ENCODE peak calls at places on chromosomes 4 and X, in seven cellular contexts. F is A549, E is uterus, X is right cardiac atrium, H is psoas muscle, J is thoracic aorta, O is breast epithelium. U is an unnamed sample. For H3K4me1 and H3K9me3, the result is how much of the 10 kb centered on the place peaks cover.

GRCh38 chrX:42755820-42756219 is 22.1 kb downstream of the PPP1R2C start:
- DNase-seq in F (no peak), E (no peak), X (peak), H (peak), J (peak), O (no peak), U (no peak)

GRCh38 chr4:150230556-150230955 is 152.3 kb downstream of the DCLK2 start:
- DNase-seq in F (no peak), E (no peak), X (no peak), H (no peak), J (no peak), O (no peak), U (no peak)

GRCh38 chrX:70219938-70220764 is 14.3 kb upstream of the AWAT1 start:
- DNase-seq in F (peak), E (no peak), X (peak), H (no peak), J (no peak), O (peak), U (no peak)

GRCh38 chr4:4470208-4470607 is 71.6 kb downstream of the STX18 start:
- DNase-seq in F (no peak), E (no peak), X (no peak), H (no peak), J (no peak), O (no peak), U (no peak)

GRCh38 chr4:122003335-122003734 is 51.5 kb upstream of the TRPC3 start:
- DNase-seq in F (peak), E (no peak), X (peak), H (peak), J (no peak), O (no peak), U (no peak)

GRCh38 chr4:37415845-37416369 is 171.4 kb downstream of the NWD2 start:
- DNase-seq in F (no peak), E (no peak), X (no peak), H (no peak), J (no peak), O (no peak), U (no peak)

GRCh38 chrX:123171781-123172180 is 12.3 kb upstream of the GRIA3 start:
- DNase-seq in F (no peak), E (no peak), X (no peak), H (no peak), J (no peak), O (no peak), U (no peak)

GRCh38 chr4:147173797-147174196 is 228.1 kb upstream of the TTC29 start:
- DNase-seq in F (no peak), E (no peak), X (peak), H (no peak), J (no peak), O (no peak), U (no peak)

GRCh38 chrX:31423575-31424284 is 351.9 kb upstream of the FTHL17 start:
- DNase-seq in F (peak), E (peak), X (peak), H (no peak), J (no peak), O (no peak), U (no peak)

GRCh38 chr4:37584530-37585060 is 101.6 kb downstream of the RELL1 start:
- DNase-seq in F (no peak), E (no peak), X (no peak), H (no peak), J (no peak), O (no peak), U (no peak)

GRCh38 chr4:6885953-6886557 is 23.6 kb upstream of the TBC1D14 start:
- DNase-seq in F (peak), E (peak), X (peak), H (peak), J (no peak), O (no peak), U (no peak)

GRCh38 chr4:162392938-162393337 is 229.1 kb upstream of the FSTL5 start:
- DNase-seq in F (no peak), E (no peak), X (no peak), H (no peak), J (no peak), O (no peak), U (no peak)

GRCh38 chrX:20951016-20951795 is 423.0 kb upstream of the CNKSR2 start:
- DNase-seq in F (no peak), E (no peak), X (no peak), H (no peak), J (no peak), O (no peak), U (no peak)

GRCh38 chrX:20952180-20952579 is 422.0 kb upstream of the CNKSR2 start:
- DNase-seq in F (no peak), E (no peak), X (no peak), H (no peak), J (no peak), O (no peak), U (no peak)

DNA sequence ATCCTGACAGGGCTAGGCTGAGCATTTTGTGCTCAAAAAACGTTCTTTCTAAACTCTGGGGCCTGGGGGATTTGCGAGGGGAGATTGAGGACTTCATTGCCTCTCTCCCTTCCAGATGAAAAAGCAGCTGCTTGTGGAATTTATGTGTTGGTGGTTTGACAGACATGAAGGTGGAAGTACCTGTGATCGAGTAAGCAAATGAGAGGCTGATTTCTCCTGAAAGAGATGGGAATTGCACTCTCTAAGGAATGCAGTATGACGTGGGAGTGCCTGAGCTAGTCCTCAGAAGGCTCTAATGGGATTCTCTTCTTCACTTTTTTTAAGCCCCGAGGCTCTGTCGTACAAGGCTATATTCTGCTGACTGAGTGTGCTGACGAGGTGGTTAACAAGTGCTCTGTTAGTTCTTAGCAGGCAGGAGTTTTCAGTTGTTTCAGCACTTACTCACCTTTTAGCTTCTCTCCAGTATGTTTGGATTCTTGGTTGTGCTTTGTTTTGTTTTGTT is 426.8 kb upstream of the CNKSR2 start:
- DNase-seq in F (no peak), E (no peak), X (no peak), H (no peak), J (no peak), O (no peak), U (no peak)
- H3K27ac ChIP-seq in F (no peak), E (no peak), X (no peak), H (no peak), J (no peak), O (no peak), U (no peak)

GRCh38 chr4:2933566-2934076 is 29.6 kb downstream of the NOP14 start:
- DNase-seq in F (no peak), E (no peak), X (no peak), H (no peak), J (peak), O (peak), U (no peak)
- H3K4me1 ChIP-seq in F (under half), E (under half), X (under half), H (half or more), J (under half), O (under half), U (under half)

GRCh38 chr4:386708-387105 is 49.1 kb downstream of the ZNF141 start:
- DNase-seq in F (no peak), E (no peak), X (no peak), H (no peak), J (no peak), O (no peak), U (no peak)

GRCh38 chr4:384311-385010 is 46.8 kb downstream of the ZNF141 start:
- DNase-seq in F (no peak), E (no peak), X (no peak), H (no peak), J (no peak), O (no peak), U (no peak)

DNA sequence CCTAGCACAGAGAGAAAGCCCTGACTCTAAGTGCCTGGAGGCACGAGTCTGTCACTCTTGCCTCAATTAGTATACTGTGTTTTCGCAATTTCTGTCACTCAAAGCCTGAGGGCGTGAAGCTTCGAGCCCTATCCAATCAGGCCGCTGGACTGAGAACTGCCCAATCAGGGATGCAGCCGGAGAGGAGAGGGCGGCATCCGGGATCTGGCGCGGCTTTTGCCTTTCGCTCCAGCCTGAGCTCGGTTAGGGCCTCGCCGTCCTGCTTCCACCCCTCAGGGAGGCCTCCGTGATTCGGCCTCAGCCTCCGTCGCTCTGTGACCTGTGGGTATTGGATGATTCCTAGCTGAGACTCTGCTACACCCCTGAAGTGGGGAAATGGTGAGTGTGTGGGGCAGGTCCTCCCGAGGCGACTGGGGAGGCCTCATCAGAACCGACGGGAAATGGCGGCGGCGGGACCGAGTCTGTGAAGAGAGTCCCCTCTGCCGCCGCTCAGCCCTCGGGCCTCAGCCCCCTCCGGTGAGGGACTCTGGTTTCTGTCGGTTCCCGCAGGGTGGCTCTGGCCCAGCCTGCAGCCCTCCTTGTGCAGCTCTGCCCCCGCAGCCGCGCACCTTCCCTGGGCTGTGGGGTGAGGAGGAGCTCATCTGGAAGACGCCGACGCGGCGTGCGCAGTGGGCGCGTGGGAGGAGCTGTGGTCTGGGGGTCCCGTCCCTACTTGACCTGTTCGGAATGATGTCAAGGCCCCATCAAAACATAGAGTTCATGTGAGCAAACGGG is 48.5 kb downstream of the ZNF141 start:
- DNase-seq in F (no peak), E (no peak), X (no peak), H (no peak), J (no peak), O (no peak), U (no peak)
- H3K9me3 ChIP-seq in F (under half), E (half or more), X (under half), H (half or more), J (half or more), O (half or more), U (under half)

DNA sequence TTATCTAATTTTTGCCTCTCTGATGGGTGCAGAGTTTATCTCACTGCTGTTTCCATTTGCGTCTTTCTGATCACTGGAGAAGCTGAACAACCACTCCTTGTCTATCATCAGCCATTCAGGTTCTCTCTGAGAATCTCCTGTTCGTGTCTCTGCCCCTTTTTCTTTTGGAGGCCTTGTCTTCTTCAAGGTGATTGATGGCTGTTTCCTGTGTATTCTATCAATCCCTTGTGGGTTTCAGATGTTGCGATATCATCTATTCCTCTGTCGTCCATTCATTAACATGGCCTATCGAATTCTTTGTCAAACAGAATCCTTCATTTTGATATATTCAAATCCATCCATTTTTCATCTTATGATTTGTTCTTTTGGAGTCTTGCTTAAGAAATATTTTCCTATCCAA is 100.3 kb downstream of the FAM53A start:
- DNase-seq in F (no peak), E (no peak), X (no peak), H (no peak), J (no peak), O (no peak), U (no peak)
- H3K27ac ChIP-seq in F (no peak), E (no peak), X (no peak), H (no peak), J (no peak), O (no peak), U (no peak)

GRCh38 chr4:3114377-3114776 is 39.9 kb downstream of the HTT start:
- DNase-seq in F (no peak), E (no peak), X (no peak), H (no peak), J (no peak), O (no peak), U (no peak)

GRCh38 chr4:3112241-3112978 is 37.9 kb downstream of the HTT start:
- DNase-seq in F (no peak), E (no peak), X (no peak), H (no peak), J (no peak), O (no peak), U (no peak)

GRCh38 chr4:3111461-3111860 is 37.0 kb downstream of the HTT start:
- DNase-seq in F (no peak), E (no peak), X (no peak), H (no peak), J (no peak), O (peak), U (no peak)

GRCh38 chr4:3115637-3116300 is 41.3 kb downstream of the HTT start:
- DNase-seq in F (no peak), E (no peak), X (no peak), H (no peak), J (no peak), O (no peak), U (no peak)

DNA sequence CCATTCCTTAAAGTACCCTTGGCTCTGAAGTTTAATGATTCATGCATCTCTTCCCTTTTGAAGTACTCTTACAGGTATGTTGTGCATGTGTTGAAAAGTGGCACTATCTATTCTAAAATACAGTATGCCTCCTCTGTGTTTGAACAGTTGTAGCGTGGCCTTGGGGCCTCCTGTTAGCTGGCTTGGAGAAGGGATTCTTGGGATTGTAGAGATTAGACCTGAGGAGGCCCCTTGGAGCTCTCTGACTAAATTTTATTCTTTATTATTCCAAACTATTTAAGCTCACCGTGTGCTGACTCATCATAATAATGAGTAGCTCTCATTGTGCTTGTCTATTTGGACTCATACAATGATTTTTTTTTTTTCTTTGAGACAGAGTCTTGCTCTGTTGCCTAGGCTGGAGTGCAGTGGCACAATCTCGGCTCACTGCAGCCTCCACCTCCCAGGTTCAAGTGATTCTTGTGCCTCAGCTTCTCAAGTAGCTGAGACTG is 38.5 kb downstream of the HTT start:
- DNase-seq in F (no peak), E (no peak), X (no peak), H (no peak), J (no peak), O (no peak), U (no peak)
- H3K4me1 ChIP-seq in F (under half), E (under half), X (under half), H (under half), J (under half), O (under half), U (under half)

DNA sequence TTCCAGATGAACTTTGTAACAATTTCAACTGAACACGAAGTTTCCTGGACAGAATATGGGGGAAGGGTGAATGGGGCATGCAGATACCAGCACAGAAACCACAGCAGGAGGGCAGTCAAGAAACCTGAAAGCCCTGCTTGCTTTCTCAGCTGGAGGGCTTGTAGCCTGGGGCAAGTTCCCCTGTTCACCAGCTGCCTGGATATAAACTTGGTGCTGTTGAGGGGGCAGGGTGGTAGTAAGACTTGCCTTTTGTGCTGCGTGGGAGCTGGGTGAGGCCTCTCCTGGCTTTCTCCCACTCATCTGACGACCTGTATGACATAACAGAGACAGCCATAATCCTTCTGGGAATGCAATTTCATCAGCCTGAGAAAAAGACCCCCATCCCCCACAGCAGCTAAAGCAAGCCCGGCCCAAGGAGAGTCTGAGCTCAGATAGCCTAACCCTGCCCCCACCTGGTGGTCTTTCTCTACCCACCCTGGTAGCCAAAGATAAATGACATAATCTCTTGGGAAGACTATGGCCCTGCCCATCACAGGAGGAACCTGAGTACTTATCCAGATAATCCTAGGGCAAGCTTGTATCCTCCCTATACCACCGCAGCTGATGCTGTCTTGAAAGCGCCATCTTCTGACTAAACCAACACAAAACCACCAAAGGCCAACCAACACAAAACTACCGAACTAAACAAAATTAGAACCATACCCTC is 234.3 kb downstream of the LAS1L start:
- DNase-seq in F (no peak), E (no peak), X (no peak), H (no peak), J (no peak), O (no peak), U (no peak)
- H3K9me3 ChIP-seq in F (under half), E (under half), X (under half), H (under half), J (under half), O (under half), U (under half)

GRCh38 chr4:123600426-123600825 is 203.8 kb downstream of the SPRY1 start:
- DNase-seq in F (no peak), E (no peak), X (no peak), H (no peak), J (no peak), O (no peak), U (no peak)
- H3K27ac ChIP-seq in F (peak), E (peak), X (no peak), H (peak), J (no peak), O (peak), U (no peak)

DNA sequence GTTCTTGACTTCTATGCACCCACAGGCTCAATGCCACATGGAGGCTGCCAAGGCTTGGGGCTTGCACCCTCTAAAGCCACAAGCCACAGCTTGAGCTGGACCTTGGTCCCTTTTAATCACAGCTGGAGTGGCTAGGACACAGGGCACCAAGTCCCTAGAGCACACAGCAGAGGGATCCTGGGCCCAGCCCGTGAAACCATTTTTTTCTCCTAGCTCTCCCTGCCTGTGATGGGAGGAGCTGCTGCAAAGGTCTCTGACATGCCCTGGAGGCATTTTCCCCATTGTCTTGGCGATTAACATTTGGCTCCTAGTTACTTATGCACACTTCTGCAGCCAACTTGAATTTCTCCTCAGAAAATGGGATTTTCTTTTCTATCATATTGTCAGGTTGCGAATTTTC is 410.9 kb downstream of the GRID2 start:
- DNase-seq in F (no peak), E (no peak), X (no peak), H (no peak), J (no peak), O (no peak), U (no peak)
- H3K4me1 ChIP-seq in F (under half), E (under half), X (under half), H (under half), J (under half), O (under half), U (under half)

U was measured in naive thymus-derived CD4-positive, alpha-beta T cell.